ENCODE peak calls at places on chromosome 5, in ten cellular contexts. One of them, this sample, is unnamed.

GRCh38 chr5:91556-92263 is at the start of gene PLEKHG4B:
- DNase-seq in osteoblast: peak
- DNase-seq in KBM-7: peak
- DNase-seq in frontal cortex: no peak
- DNase-seq in GM23248: peak
- DNase-seq in Right ventricle myocardium superior: no peak
- DNase-seq in HEK293T: peak
- DNase-seq in NCI-H2029 treated with DMSO at 0.1 percent for 48 hours: no peak
- DNase-seq in posterior vena cava: no peak
- DNase-seq in NCI-H524: peak
- DNase-seq in this sample: peak

GRCh38 chr5:42919600-42919999 is 107.9 kb upstream of the SELENOP start:
- DNase-seq in HEK293T: no peak
- DNase-seq in Right ventricle myocardium superior: no peak
- DNase-seq in GM23248: no peak
- DNase-seq in NCI-H2029 treated with DMSO at 0.1 percent for 48 hours: no peak
- DNase-seq in frontal cortex: no peak
- DNase-seq in osteoblast: peak
- DNase-seq in NCI-H524: no peak
- DNase-seq in posterior vena cava: no peak
- DNase-seq in KBM-7: no peak
- DNase-seq in this sample: no peak

GRCh38 chr5:147979761-147980160 is 73.4 kb upstream of the C5orf46 start:
- DNase-seq in posterior vena cava: no peak
- DNase-seq in osteoblast: no peak
- DNase-seq in GM23248: no peak
- DNase-seq in NCI-H2029 treated with DMSO at 0.1 percent for 48 hours: no peak
- DNase-seq in Right ventricle myocardium superior: no peak
- DNase-seq in HEK293T: no peak
- DNase-seq in NCI-H524: no peak
- DNase-seq in frontal cortex: no peak
- DNase-seq in KBM-7: no peak
- DNase-seq in this sample: no peak

GRCh38 chr5:175854231-175855040 is 16.9 kb upstream of the CPLX2 start:
- DNase-seq in HEK293T: no peak
- DNase-seq in Right ventricle myocardium superior: no peak
- DNase-seq in frontal cortex: no peak
- DNase-seq in posterior vena cava: no peak
- DNase-seq in NCI-H2029 treated with DMSO at 0.1 percent for 48 hours: no peak
- DNase-seq in KBM-7: no peak
- DNase-seq in NCI-H524: no peak
- DNase-seq in osteoblast: no peak
- DNase-seq in GM23248: no peak
- DNase-seq in this sample: no peak

GRCh38 chr5:154723740-154724505 is 31.3 kb upstream of the LARP1 start:
- DNase-seq in posterior vena cava: no peak
- DNase-seq in KBM-7: no peak
- DNase-seq in NCI-H524: peak
- DNase-seq in frontal cortex: no peak
- DNase-seq in osteoblast: peak
- DNase-seq in Right ventricle myocardium superior: no peak
- DNase-seq in GM23248: peak
- DNase-seq in NCI-H2029 treated with DMSO at 0.1 percent for 48 hours: no peak
- DNase-seq in HEK293T: no peak
- DNase-seq in this sample: no peak

GRCh38 chr5:140483055-140483454 is 64.4 kb upstream of the EIF4EBP3 start:
- DNase-seq in KBM-7: no peak
- DNase-seq in GM23248: no peak
- DNase-seq in frontal cortex: no peak
- DNase-seq in HEK293T: no peak
- DNase-seq in NCI-H524: no peak
- DNase-seq in osteoblast: no peak
- DNase-seq in posterior vena cava: no peak
- DNase-seq in Right ventricle myocardium superior: no peak
- DNase-seq in NCI-H2029 treated with DMSO at 0.1 percent for 48 hours: no peak
- DNase-seq in this sample: no peak

GRCh38 chr5:83513491-83513890 is 41.9 kb downstream of the VCAN start:
- DNase-seq in NCI-H524: no peak
- DNase-seq in posterior vena cava: no peak
- DNase-seq in GM23248: no peak
- DNase-seq in Right ventricle myocardium superior: no peak
- DNase-seq in osteoblast: no peak
- DNase-seq in KBM-7: no peak
- DNase-seq in NCI-H2029 treated with DMSO at 0.1 percent for 48 hours: no peak
- DNase-seq in HEK293T: no peak
- DNase-seq in frontal cortex: no peak
- DNase-seq in this sample: no peak

GRCh38 chr5:4994994-4995393 is 145.1 kb upstream of the ADAMTS16 start:
- DNase-seq in posterior vena cava: no peak
- DNase-seq in NCI-H2029 treated with DMSO at 0.1 percent for 48 hours: no peak
- DNase-seq in frontal cortex: no peak
- DNase-seq in KBM-7: no peak
- DNase-seq in Right ventricle myocardium superior: no peak
- DNase-seq in NCI-H524: no peak
- DNase-seq in GM23248: peak
- DNase-seq in HEK293T: no peak
- DNase-seq in osteoblast: no peak
- DNase-seq in this sample: no peak

GRCh38 chr5:134236820-134237219 is 10.9 kb upstream of the PPP2CA start:
- DNase-seq in KBM-7: no peak
- DNase-seq in NCI-H2029 treated with DMSO at 0.1 percent for 48 hours: no peak
- DNase-seq in GM23248: no peak
- DNase-seq in posterior vena cava: no peak
- DNase-seq in Right ventricle myocardium superior: no peak
- DNase-seq in NCI-H524: no peak
- DNase-seq in HEK293T: no peak
- DNase-seq in osteoblast: no peak
- DNase-seq in frontal cortex: no peak
- DNase-seq in this sample: no peak

GRCh38 chr5:81417052-81417451 is 23.1 kb upstream of the ACOT12 start:
- DNase-seq in HEK293T: no peak
- DNase-seq in NCI-H2029 treated with DMSO at 0.1 percent for 48 hours: no peak
- DNase-seq in NCI-H524: no peak
- DNase-seq in posterior vena cava: no peak
- DNase-seq in osteoblast: no peak
- DNase-seq in frontal cortex: no peak
- DNase-seq in Right ventricle myocardium superior: no peak
- DNase-seq in GM23248: peak
- DNase-seq in KBM-7: no peak
- DNase-seq in this sample: no peak

GRCh38 chr5:34842554-34842953 is 3.6 kb downstream of the TTC23L start:
- DNase-seq in KBM-7: no peak
- DNase-seq in Right ventricle myocardium superior: no peak
- DNase-seq in HEK293T: no peak
- DNase-seq in NCI-H524: no peak
- DNase-seq in GM23248: no peak
- DNase-seq in osteoblast: no peak
- DNase-seq in frontal cortex: no peak
- DNase-seq in NCI-H2029 treated with DMSO at 0.1 percent for 48 hours: no peak
- DNase-seq in posterior vena cava: no peak
- DNase-seq in this sample: no peak

GRCh38 chr5:170266570-170267379 is 30.8 kb downstream of the LCP2 start:
- DNase-seq in Right ventricle myocardium superior: no peak
- DNase-seq in osteoblast: no peak
- DNase-seq in NCI-H2029 treated with DMSO at 0.1 percent for 48 hours: no peak
- DNase-seq in frontal cortex: no peak
- DNase-seq in GM23248: no peak
- DNase-seq in NCI-H524: no peak
- DNase-seq in KBM-7: no peak
- DNase-seq in posterior vena cava: no peak
- DNase-seq in HEK293T: no peak
- DNase-seq in this sample: no peak

GRCh38 chr5:128538249-128539037 is 398 bp upstream of the FBN2 start:
- DNase-seq in KBM-7: peak
- DNase-seq in frontal cortex: no peak
- DNase-seq in GM23248: peak
- DNase-seq in NCI-H524: peak
- DNase-seq in NCI-H2029 treated with DMSO at 0.1 percent for 48 hours: no peak
- DNase-seq in HEK293T: peak
- DNase-seq in posterior vena cava: peak
- DNase-seq in Right ventricle myocardium superior: peak
- DNase-seq in osteoblast: peak
- DNase-seq in this sample: peak

GRCh38 chr5:140042551-140043507 is at the start of gene NRG2:
- DNase-seq in Right ventricle myocardium superior: peak
- DNase-seq in NCI-H524: peak
- DNase-seq in NCI-H2029 treated with DMSO at 0.1 percent for 48 hours: no peak
- DNase-seq in osteoblast: peak
- DNase-seq in HEK293T: peak
- DNase-seq in frontal cortex: peak
- DNase-seq in posterior vena cava: peak
- DNase-seq in KBM-7: peak
- DNase-seq in GM23248: peak
- DNase-seq in this sample: peak

GRCh38 chr5:68288756-68289134 is 73.2 kb downstream of the PIK3R1 start:
- DNase-seq in Right ventricle myocardium superior: no peak
- DNase-seq in osteoblast: no peak
- DNase-seq in NCI-H524: peak
- DNase-seq in HEK293T: peak
- DNase-seq in posterior vena cava: no peak
- DNase-seq in frontal cortex: no peak
- DNase-seq in NCI-H2029 treated with DMSO at 0.1 percent for 48 hours: no peak
- DNase-seq in GM23248: no peak
- DNase-seq in KBM-7: no peak
- DNase-seq in this sample: no peak